ENCODE peak calls at places on chromosomes 12 and 14, in nine cellular contexts. I is NCI-H510A, S is RCC 7860, U is progenitor cell of endocrine pancreas, Q is T-helper 2 cell, T is fibroblast of the aortic adventitia, N is H7, X is lower leg skin, A is cerebellar cortex. L is an unnamed sample.

GRCh38 chr12:92472198-92472597 is 230.6 kb upstream of the PLEKHG7 start:
- DNase-seq in U (no peak), X (no peak), Q (no peak), S (no peak), T (peak; percentile 5), N (no peak), I (no peak), A (no peak), L (no peak)

GRCh38 chr14:105930572-105930971 is 404.2 kb downstream of the TMEM121 start:
- DNase-seq in X (no peak), S (no peak), T (no peak), U (no peak), N (no peak), A (no peak), I (no peak), Q (no peak), L (no peak)

GRCh38 chr14:63956326-63956725 is 103.5 kb downstream of the SYNE2 start:
- DNase-seq in Q (no peak), T (no peak), U (no peak), S (no peak), N (no peak), I (no peak), X (no peak), A (no peak), L (no peak)

GRCh38 chr12:15700595-15700994 is 88.6 kb downstream of the EPS8 start:
- DNase-seq in I (no peak), U (no peak), S (peak; percentile 79), Q (no peak), A (no peak), N (no peak), T (peak; percentile 94), X (no peak), L (no peak)

GRCh38 chr12:40031965-40032364 is 73.9 kb downstream of the SLC2A13 start:
- DNase-seq in A (no peak), I (no peak), T (no peak), U (no peak), X (no peak), N (no peak), S (no peak), Q (no peak), L (no peak)

GRCh38 chr12:54629925-54630324 is 4.8 kb downstream of the LACRT start:
- DNase-seq in X (no peak), I (no peak), T (no peak), A (no peak), N (no peak), U (no peak), Q (no peak), S (no peak), L (no peak)

GRCh38 chr14:71141701-71142374 is 234.6 kb downstream of the PCNX1 start:
- DNase-seq in A (no peak), U (no peak), T (peak; percentile 58), N (no peak), S (no peak), Q (no peak), X (no peak), I (no peak), L (no peak)

GRCh38 chr14:72559227-72559626 is 334.7 kb downstream of the DPF3 start:
- DNase-seq in Q (no peak), X (no peak), N (no peak), S (peak; percentile 39), U (no peak), A (no peak), I (no peak), T (no peak), L (no peak)

GRCh38 chr12:21353487-21353886 is 18.8 kb upstream of the SLCO1A2 start:
- DNase-seq in I (no peak), N (no peak), A (peak; percentile 99), U (no peak), X (no peak), T (no peak), Q (no peak), S (no peak), L (no peak)

L was measured in central memory CD4-positive, alpha-beta T cell.